ENCODE peak calls at places on chromosomes 13 and 19, in eight cellular contexts. One of them, this sample, is unnamed. For H3K36me3, the result is how much of the 10 kb centered on the place peaks cover.

GRCh38 chr13:29411493-29411892 is 184.0 kb downstream of the SLC7A1 start:
- DNase-seq in endothelial cell of umbilical vein: no peak
- DNase-seq in keratinocyte: no peak
- DNase-seq in body of pancreas: no peak
- DNase-seq in psoas muscle: no peak
- DNase-seq in breast epithelium: no peak
- DNase-seq in hepatocyte: no peak
- DNase-seq in right lobe of liver: no peak
- DNase-seq in this sample: no peak

GRCh38 chr19:18908917-18909619 is 10.1 kb downstream of the COPE start:
- DNase-seq in endothelial cell of umbilical vein: no peak
- DNase-seq in keratinocyte: no peak
- DNase-seq in body of pancreas: no peak
- DNase-seq in psoas muscle: no peak
- DNase-seq in breast epithelium: no peak
- DNase-seq in hepatocyte: no peak
- DNase-seq in right lobe of liver: no peak
- DNase-seq in this sample: no peak

GRCh38 chr13:106619688-106620555 is 52.0 kb upstream of the ARGLU1 start:
- DNase-seq in endothelial cell of umbilical vein: peak
- DNase-seq in keratinocyte: no peak
- DNase-seq in body of pancreas: peak
- DNase-seq in psoas muscle: no peak
- DNase-seq in breast epithelium: no peak
- DNase-seq in hepatocyte: peak
- DNase-seq in right lobe of liver: no peak
- DNase-seq in this sample: no peak

GRCh38 chr19:30745476-30745985 is 373.3 kb downstream of the ZNF536 start:
- DNase-seq in endothelial cell of umbilical vein: no peak
- DNase-seq in keratinocyte: no peak
- DNase-seq in body of pancreas: no peak
- DNase-seq in psoas muscle: no peak
- DNase-seq in breast epithelium: no peak
- DNase-seq in hepatocyte: no peak
- DNase-seq in right lobe of liver: no peak
- DNase-seq in this sample: no peak

GRCh38 chr13:51781246-51782022 is 22.5 kb downstream of the DHRS12 start:
- DNase-seq in endothelial cell of umbilical vein: peak
- DNase-seq in keratinocyte: no peak
- DNase-seq in body of pancreas: peak
- DNase-seq in psoas muscle: peak
- DNase-seq in breast epithelium: no peak
- DNase-seq in hepatocyte: peak
- DNase-seq in right lobe of liver: no peak
- DNase-seq in this sample: no peak

GRCh38 chr13:106139407-106139806 is 396.1 kb downstream of the EFNB2 start:
- DNase-seq in endothelial cell of umbilical vein: peak
- DNase-seq in keratinocyte: no peak
- DNase-seq in body of pancreas: no peak
- DNase-seq in psoas muscle: no peak
- DNase-seq in breast epithelium: no peak
- DNase-seq in hepatocyte: no peak
- DNase-seq in right lobe of liver: no peak
- DNase-seq in this sample: no peak

GRCh38 chr19:55643003-55643732 is at the start of gene ZNF581:
- DNase-seq in endothelial cell of umbilical vein: peak
- DNase-seq in keratinocyte: no peak
- DNase-seq in body of pancreas: peak
- DNase-seq in psoas muscle: peak
- DNase-seq in breast epithelium: no peak
- DNase-seq in hepatocyte: peak
- DNase-seq in right lobe of liver: peak
- DNase-seq in this sample: peak

GRCh38 chr19:35673121-35673804 is 6.9 kb downstream of the UPK1A start:
- DNase-seq in endothelial cell of umbilical vein: peak
- DNase-seq in keratinocyte: peak
- DNase-seq in body of pancreas: peak
- DNase-seq in psoas muscle: no peak
- DNase-seq in breast epithelium: no peak
- DNase-seq in hepatocyte: peak
- DNase-seq in right lobe of liver: no peak
- DNase-seq in this sample: peak

GRCh38 chr19:34075661-34076091 is 96.6 kb upstream of the LSM14A start:
- DNase-seq in endothelial cell of umbilical vein: no peak
- DNase-seq in keratinocyte: no peak
- DNase-seq in body of pancreas: no peak
- DNase-seq in psoas muscle: no peak
- DNase-seq in breast epithelium: no peak
- DNase-seq in hepatocyte: no peak
- DNase-seq in right lobe of liver: no peak
- DNase-seq in this sample: no peak

GRCh38 chr13:99542788-99543406 is 41.6 kb downstream of the TM9SF2 start:
- DNase-seq in endothelial cell of umbilical vein: peak
- DNase-seq in keratinocyte: no peak
- DNase-seq in body of pancreas: no peak
- DNase-seq in psoas muscle: no peak
- DNase-seq in breast epithelium: no peak
- DNase-seq in hepatocyte: no peak
- DNase-seq in right lobe of liver: no peak
- DNase-seq in this sample: no peak

GRCh38 chr19:1748703-1749341 is 4.5 kb upstream of the ONECUT3 start:
- DNase-seq in endothelial cell of umbilical vein: no peak
- DNase-seq in keratinocyte: no peak
- DNase-seq in body of pancreas: no peak
- DNase-seq in psoas muscle: peak
- DNase-seq in breast epithelium: no peak
- DNase-seq in hepatocyte: no peak
- DNase-seq in right lobe of liver: no peak
- DNase-seq in this sample: no peak

GRCh38 chr19:18339703-18340102 is 695 bp upstream of the PGPEP1 start:
- DNase-seq in endothelial cell of umbilical vein: no peak
- DNase-seq in keratinocyte: no peak
- DNase-seq in body of pancreas: no peak
- DNase-seq in psoas muscle: no peak
- DNase-seq in breast epithelium: no peak
- DNase-seq in hepatocyte: no peak
- DNase-seq in right lobe of liver: no peak
- DNase-seq in this sample: no peak

GRCh38 chr13:47085346-47085745 is 188.5 kb upstream of the HTR2A start:
- DNase-seq in endothelial cell of umbilical vein: no peak
- DNase-seq in keratinocyte: no peak
- DNase-seq in body of pancreas: no peak
- DNase-seq in psoas muscle: no peak
- DNase-seq in breast epithelium: no peak
- DNase-seq in hepatocyte: no peak
- DNase-seq in right lobe of liver: no peak
- DNase-seq in this sample: no peak

GRCh38 chr19:47240996-47241918 is 10.3 kb upstream of the BBC3 start:
- DNase-seq in endothelial cell of umbilical vein: peak
- DNase-seq in keratinocyte: no peak
- DNase-seq in body of pancreas: peak
- DNase-seq in psoas muscle: peak
- DNase-seq in breast epithelium: peak
- DNase-seq in hepatocyte: peak
- DNase-seq in right lobe of liver: no peak
- DNase-seq in this sample: peak

GRCh38 chr13:59770451-59770850 is 393.3 kb downstream of the DIAPH3 start:
- DNase-seq in endothelial cell of umbilical vein: no peak
- DNase-seq in keratinocyte: no peak
- DNase-seq in body of pancreas: no peak
- DNase-seq in psoas muscle: no peak
- DNase-seq in breast epithelium: no peak
- DNase-seq in hepatocyte: no peak
- DNase-seq in right lobe of liver: no peak
- DNase-seq in this sample: no peak

GRCh38 chr13:96573563-96573962 is 420.7 kb downstream of the OXGR1 start:
- DNase-seq in endothelial cell of umbilical vein: no peak
- DNase-seq in keratinocyte: no peak
- DNase-seq in body of pancreas: no peak
- DNase-seq in psoas muscle: no peak
- DNase-seq in breast epithelium: no peak
- DNase-seq in hepatocyte: no peak
- DNase-seq in right lobe of liver: no peak
- DNase-seq in this sample: no peak

GRCh38 chr13:113458218-113459065 is 5.2 kb upstream of the ADPRHL1 start:
- DNase-seq in endothelial cell of umbilical vein: no peak
- DNase-seq in keratinocyte: no peak
- DNase-seq in body of pancreas: no peak
- DNase-seq in psoas muscle: peak
- DNase-seq in breast epithelium: no peak
- DNase-seq in hepatocyte: no peak
- DNase-seq in right lobe of liver: peak
- DNase-seq in this sample: no peak
- H3K36me3 ChIP-seq in endothelial cell of umbilical vein: under half
- H3K36me3 ChIP-seq in keratinocyte: under half
- H3K36me3 ChIP-seq in body of pancreas: under half
- H3K36me3 ChIP-seq in psoas muscle: under half
- H3K36me3 ChIP-seq in breast epithelium: under half
- H3K36me3 ChIP-seq in hepatocyte: under half
- H3K36me3 ChIP-seq in right lobe of liver: under half
- H3K36me3 ChIP-seq in this sample: under half

GRCh38 chr13:103188688-103189326 is 122.6 kb upstream of the SLC10A2 start:
- DNase-seq in endothelial cell of umbilical vein: peak
- DNase-seq in keratinocyte: no peak
- DNase-seq in body of pancreas: no peak
- DNase-seq in psoas muscle: no peak
- DNase-seq in breast epithelium: no peak
- DNase-seq in hepatocyte: peak
- DNase-seq in right lobe of liver: no peak
- DNase-seq in this sample: no peak
- TF ChIP-seq CTCF in endothelial cell of umbilical vein: no peak
- TF ChIP-seq CTCF in keratinocyte: peak
- TF ChIP-seq CTCF in body of pancreas: no peak
- TF ChIP-seq CTCF in psoas muscle: peak
- TF ChIP-seq CTCF in breast epithelium: peak
- TF ChIP-seq CTCF in hepatocyte: peak
- TF ChIP-seq CTCF in right lobe of liver: peak
- TF ChIP-seq CTCF in this sample: no peak

GRCh38 chr13:31032574-31033095 is 100.2 kb downstream of the TEX26 start:
- DNase-seq in endothelial cell of umbilical vein: no peak
- DNase-seq in keratinocyte: no peak
- DNase-seq in body of pancreas: no peak
- DNase-seq in psoas muscle: no peak
- DNase-seq in breast epithelium: no peak
- DNase-seq in hepatocyte: no peak
- DNase-seq in right lobe of liver: no peak
- DNase-seq in this sample: no peak
- H3K4me3 ChIP-seq in endothelial cell of umbilical vein: no peak
- H3K4me3 ChIP-seq in keratinocyte: no peak
- H3K4me3 ChIP-seq in body of pancreas: no peak
- H3K4me3 ChIP-seq in psoas muscle: no peak
- H3K4me3 ChIP-seq in breast epithelium: no peak
- H3K4me3 ChIP-seq in hepatocyte: no peak
- H3K4me3 ChIP-seq in right lobe of liver: no peak
- H3K4me3 ChIP-seq in this sample: no peak

DNA sequence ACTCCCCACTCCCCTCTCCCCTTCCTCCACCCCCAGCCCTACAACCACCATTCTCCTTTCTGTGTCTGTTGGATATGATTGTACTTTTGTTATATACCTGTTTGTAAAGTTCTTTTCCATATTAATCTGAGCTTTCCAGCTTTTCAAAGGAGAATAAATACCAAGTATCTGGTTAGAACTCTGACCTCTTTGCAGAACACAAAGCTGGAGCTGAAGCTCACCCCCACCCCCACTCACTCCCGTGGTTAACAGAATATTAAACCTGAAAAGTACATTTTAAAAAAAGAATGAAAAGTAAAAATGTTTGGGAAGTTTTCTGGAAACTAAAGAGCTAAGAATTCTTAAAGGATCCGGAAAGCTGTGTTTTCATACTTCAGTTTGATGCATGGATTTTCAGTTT is 155.2 kb upstream of the RNF113B start:
- DNase-seq in endothelial cell of umbilical vein: no peak
- DNase-seq in keratinocyte: no peak
- DNase-seq in body of pancreas: no peak
- DNase-seq in psoas muscle: no peak
- DNase-seq in breast epithelium: no peak
- DNase-seq in hepatocyte: no peak
- DNase-seq in right lobe of liver: no peak
- DNase-seq in this sample: no peak
- H3K36me3 ChIP-seq in endothelial cell of umbilical vein: under half
- H3K36me3 ChIP-seq in keratinocyte: under half
- H3K36me3 ChIP-seq in body of pancreas: under half
- H3K36me3 ChIP-seq in psoas muscle: under half
- H3K36me3 ChIP-seq in breast epithelium: under half
- H3K36me3 ChIP-seq in hepatocyte: under half
- H3K36me3 ChIP-seq in right lobe of liver: under half
- H3K36me3 ChIP-seq in this sample: under half

GRCh38 chr13:109999659-110000533 is 213.5 kb upstream of the IRS2 start:
- DNase-seq in endothelial cell of umbilical vein: no peak
- DNase-seq in keratinocyte: no peak
- DNase-seq in body of pancreas: no peak
- DNase-seq in psoas muscle: no peak
- DNase-seq in breast epithelium: no peak
- DNase-seq in hepatocyte: no peak
- DNase-seq in right lobe of liver: peak
- DNase-seq in this sample: no peak

GRCh38 chr13:109998030-109998429 is 211.6 kb upstream of the IRS2 start:
- DNase-seq in endothelial cell of umbilical vein: no peak
- DNase-seq in keratinocyte: no peak
- DNase-seq in body of pancreas: no peak
- DNase-seq in psoas muscle: no peak
- DNase-seq in breast epithelium: no peak
- DNase-seq in hepatocyte: no peak
- DNase-seq in right lobe of liver: no peak
- DNase-seq in this sample: no peak

GRCh38 chr13:110000534-110001345 is 214.4 kb upstream of the IRS2 start:
- DNase-seq in endothelial cell of umbilical vein: no peak
- DNase-seq in keratinocyte: no peak
- DNase-seq in body of pancreas: no peak
- DNase-seq in psoas muscle: no peak
- DNase-seq in breast epithelium: no peak
- DNase-seq in hepatocyte: no peak
- DNase-seq in right lobe of liver: no peak
- DNase-seq in this sample: no peak

GRCh38 chr13:109996404-109996960 is 210.1 kb upstream of the IRS2 start:
- DNase-seq in endothelial cell of umbilical vein: no peak
- DNase-seq in keratinocyte: no peak
- DNase-seq in body of pancreas: no peak
- DNase-seq in psoas muscle: no peak
- DNase-seq in breast epithelium: no peak
- DNase-seq in hepatocyte: no peak
- DNase-seq in right lobe of liver: no peak
- DNase-seq in this sample: no peak

DNA sequence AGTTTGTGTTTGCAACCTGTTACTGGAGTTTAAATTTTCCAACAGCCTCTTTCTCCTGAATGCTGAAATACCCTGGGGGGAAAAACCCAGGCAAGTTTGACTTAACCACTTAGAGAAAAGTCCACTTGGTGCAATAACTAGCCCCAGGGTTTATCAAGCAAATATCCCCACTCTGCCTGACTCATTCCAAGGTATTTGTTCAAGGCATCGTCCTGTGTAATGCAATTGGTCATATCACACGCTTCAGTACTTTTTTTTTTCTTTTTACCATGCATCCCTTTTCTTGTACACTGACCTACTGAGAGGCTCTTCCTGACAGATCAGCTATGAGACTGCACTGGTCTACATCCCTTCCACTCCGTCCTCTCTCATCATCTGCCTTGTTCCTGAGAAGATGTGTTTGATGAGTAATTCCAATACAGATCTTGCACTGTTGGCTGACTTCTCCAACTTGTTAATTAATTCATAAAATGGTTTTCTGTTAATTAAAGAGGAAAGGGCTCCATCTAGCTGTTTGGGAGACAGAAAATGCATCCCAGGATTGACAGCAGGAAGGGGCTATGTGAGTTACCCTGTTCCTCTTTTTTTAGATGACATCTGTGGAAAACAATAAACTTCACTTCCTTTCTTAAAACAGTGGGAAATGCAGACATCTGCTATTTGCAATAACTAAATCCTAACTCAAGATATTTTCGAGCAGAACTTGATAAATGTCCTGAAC is 212.6 kb upstream of the IRS2 start:
- DNase-seq in endothelial cell of umbilical vein: no peak
- DNase-seq in keratinocyte: peak
- DNase-seq in body of pancreas: no peak
- DNase-seq in psoas muscle: no peak
- DNase-seq in breast epithelium: no peak
- DNase-seq in hepatocyte: peak
- DNase-seq in right lobe of liver: no peak
- DNase-seq in this sample: no peak
- TF ChIP-seq CTCF in endothelial cell of umbilical vein: no peak
- TF ChIP-seq CTCF in keratinocyte: no peak
- TF ChIP-seq CTCF in body of pancreas: no peak
- TF ChIP-seq CTCF in psoas muscle: no peak
- TF ChIP-seq CTCF in breast epithelium: no peak
- TF ChIP-seq CTCF in hepatocyte: no peak
- TF ChIP-seq CTCF in right lobe of liver: no peak
- TF ChIP-seq CTCF in this sample: no peak

This sample was measured in left lung.